ENCODE peak calls at places on chromosomes 16 and 17, in seven cellular contexts. Y, H, L, W, P, E and R are unnamed samples.

GRCh38 chr17:27649929-27650328 is 18.9 kb downstream of the LGALS9 start:
- DNase-seq in Y (no peak), H (no peak), L (no peak), W (no peak), P (no peak), E (no peak), R (no peak)

GRCh38 chr16:11768850-11769249 is 26.2 kb upstream of the TXNDC11 start:
- DNase-seq in Y (no peak), H (no peak), L (no peak), W (no peak), P (no peak), E (no peak), R (no peak)

GRCh38 chr17:79196913-79197312 is 122.3 kb downstream of the ENGASE start:
- DNase-seq in Y (no peak), H (no peak), L (no peak), W (no peak), P (no peak), E (no peak), R (no peak)

GRCh38 chr16:4915226-4915761 is 21.7 kb downstream of the PPL start:
- DNase-seq in Y (no peak), H (no peak), L (peak), W (peak), P (peak), E (peak), R (no peak)

GRCh38 chr17:44324092-44324570 is 492 bp downstream of the SLC25A39 start:
- DNase-seq in Y (peak), H (no peak), L (no peak), W (no peak), P (no peak), E (no peak), R (no peak)

GRCh38 chr17:29179232-29180036 is 764 bp downstream of the MYO18A start:
- DNase-seq in Y (peak), H (no peak), L (no peak), W (no peak), P (no peak), E (no peak), R (no peak)

GRCh38 chr16:66894948-66895696 is 14.8 kb downstream of the PDP2 start:
- DNase-seq in Y (no peak), H (no peak), L (no peak), W (peak), P (peak), E (peak), R (no peak)

GRCh38 chr17:56031636-56032035 is 121.6 kb upstream of the ANKFN1 start:
- DNase-seq in Y (no peak), H (no peak), L (no peak), W (no peak), P (no peak), E (no peak), R (no peak)

GRCh38 chr16:12661656-12662172 is 142.0 kb downstream of the CPPED1 start:
- DNase-seq in Y (no peak), H (no peak), L (no peak), W (peak), P (peak), E (peak), R (no peak)

GRCh38 chr17:76032780-76033108 is 5.6 kb upstream of the EVPL start:
- DNase-seq in Y (no peak), H (no peak), L (no peak), W (no peak), P (no peak), E (no peak), R (no peak)

GRCh38 chr17:76033139-76033538 is 6.0 kb upstream of the EVPL start:
- DNase-seq in Y (no peak), H (no peak), L (no peak), W (no peak), P (no peak), E (no peak), R (no peak)

GRCh38 chr17:76034433-76035185 is 7.5 kb upstream of the EVPL start:
- DNase-seq in Y (no peak), H (no peak), L (no peak), W (no peak), P (no peak), E (no peak), R (no peak)

GRCh38 chr17:76036497-76037380 is 9.6 kb upstream of the EVPL start:
- DNase-seq in Y (no peak), H (no peak), L (no peak), W (no peak), P (peak), E (no peak), R (no peak)

DNA sequence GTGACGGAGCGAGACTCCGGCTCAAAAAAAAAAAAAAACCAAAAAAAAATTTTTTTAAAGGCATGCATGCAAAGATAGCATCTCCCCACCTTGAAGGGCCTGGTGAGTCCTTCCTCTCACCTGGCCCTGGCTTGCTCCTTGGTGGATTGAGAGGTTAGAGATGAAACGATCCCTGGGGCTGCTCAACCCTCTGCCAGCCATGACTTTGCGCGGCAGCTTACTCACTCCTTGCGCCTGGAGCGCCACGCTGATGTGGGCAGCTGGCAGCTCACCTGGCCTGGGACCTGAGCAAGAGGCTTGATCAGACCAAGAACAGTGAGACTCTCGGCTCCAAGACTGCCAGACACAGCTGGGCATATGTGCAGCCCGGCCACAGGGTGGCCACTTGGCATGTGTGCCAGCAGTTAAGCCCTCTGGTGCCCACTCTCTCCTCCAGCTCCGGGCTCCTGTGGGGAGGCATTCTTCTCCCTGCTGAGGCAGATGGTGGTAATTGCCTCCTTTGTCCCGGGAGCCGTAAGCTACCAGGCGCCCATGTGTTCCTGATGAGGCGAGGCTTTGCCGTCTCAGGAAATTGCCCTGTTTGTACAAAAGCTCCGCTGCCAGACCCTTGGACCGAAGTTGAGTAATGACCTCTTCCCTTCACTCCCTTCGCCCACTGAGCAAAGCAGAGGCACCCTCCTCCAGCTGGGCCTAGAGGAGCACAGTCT is 5.1 kb upstream of the EVPL start:
- DNase-seq in Y (no peak), H (no peak), L (no peak), W (no peak), P (no peak), E (no peak), R (no peak)
- TF ChIP-seq CTCF in Y (peak), H (no peak), L (no peak), W (no peak), P (no peak), E (no peak), R (no peak)

GRCh38 chr16:77169650-77170236 is 21.2 kb upstream of the MON1B start:
- DNase-seq in Y (no peak), H (no peak), L (no peak), W (peak), P (peak), E (peak), R (no peak)
- TF ChIP-seq CTCF in Y (peak), H (peak), L (peak), W (peak), P (peak), E (peak), R (no peak)

GRCh38 chr16:56822966-56823739 is 41.9 kb upstream of the SLC12A3 start:
- DNase-seq in Y (no peak), H (no peak), L (no peak), W (no peak), P (no peak), E (no peak), R (no peak)

GRCh38 chr16:56824804-56825203 is 40.2 kb upstream of the SLC12A3 start:
- DNase-seq in Y (no peak), H (no peak), L (no peak), W (no peak), P (no peak), E (no peak), R (no peak)

GRCh38 chr16:56825821-56826220 is 39.2 kb upstream of the SLC12A3 start:
- DNase-seq in Y (no peak), H (no peak), L (no peak), W (no peak), P (no peak), E (no peak), R (no peak)

GRCh38 chr16:56828641-56829040 is 36.4 kb upstream of the SLC12A3 start:
- DNase-seq in Y (no peak), H (no peak), L (no peak), W (no peak), P (no peak), E (no peak), R (no peak)

DNA sequence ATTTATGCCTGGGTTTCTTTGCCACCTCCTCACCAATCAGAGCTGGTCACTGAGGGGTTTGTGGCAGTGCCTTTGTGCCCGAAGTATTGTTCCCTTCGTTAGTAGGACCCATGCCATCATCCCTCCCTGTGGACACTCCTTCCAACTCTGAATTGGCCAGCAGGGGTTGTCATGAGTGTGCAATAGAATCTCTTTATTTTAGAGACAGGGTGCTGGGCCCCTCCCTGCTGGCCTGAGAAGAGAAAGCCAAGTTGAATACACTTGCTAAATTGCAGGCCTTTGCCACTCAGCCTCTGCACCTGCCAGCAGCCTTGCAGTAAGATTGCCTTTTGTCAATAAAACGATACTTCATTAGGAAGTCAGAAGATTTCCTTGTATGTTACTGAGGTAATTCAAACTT is 40.7 kb upstream of the SLC12A3 start:
- DNase-seq in Y (peak), H (no peak), L (no peak), W (no peak), P (no peak), E (peak), R (no peak)
- TF ChIP-seq CTCF in Y (peak), H (no peak), L (peak), W (peak), P (peak), E (peak), R (no peak)

GRCh38 chr17:64648234-64648633 is 13.9 kb downstream of the SMURF2 start:
- DNase-seq in Y (no peak), H (no peak), L (no peak), W (no peak), P (no peak), E (no peak), R (no peak)
- TF ChIP-seq CTCF in Y (no peak), H (no peak), L (no peak), W (no peak), P (no peak), E (no peak), R (no peak)

DNA sequence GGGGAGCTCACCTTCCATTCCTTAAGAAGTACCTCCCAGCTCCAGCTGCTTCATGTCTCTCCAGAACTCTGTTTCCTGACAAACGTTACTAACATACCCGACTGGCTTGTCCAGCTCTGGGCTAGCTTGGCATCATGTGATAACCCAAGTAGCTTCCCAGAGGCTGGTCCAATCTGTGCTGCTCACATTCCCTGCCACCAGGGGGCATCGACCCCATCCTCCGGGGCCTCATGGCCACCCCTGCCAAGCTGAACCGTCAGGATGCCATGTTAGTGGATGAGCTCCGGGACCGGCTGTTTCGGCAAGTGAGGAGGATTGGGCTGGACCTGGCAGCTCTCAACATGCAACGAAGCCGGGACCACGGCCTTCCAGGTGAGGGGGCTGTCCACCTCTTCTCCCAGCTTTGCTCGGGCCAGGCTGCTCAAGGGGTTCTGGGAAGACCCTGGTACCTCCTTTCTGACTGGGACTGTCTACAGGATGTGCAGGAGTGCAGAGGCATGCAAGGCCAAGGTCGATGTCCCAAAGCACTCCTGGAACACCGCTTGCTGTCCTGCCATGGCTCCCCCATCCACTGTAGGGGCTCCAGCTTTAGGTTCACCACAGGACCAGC is 7.6 kb downstream of the EPX start:
- DNase-seq in Y (peak), H (no peak), L (no peak), W (peak), P (peak), E (peak), R (no peak)
- TF ChIP-seq CTCF in Y (peak), H (peak), L (peak), W (peak), P (peak), E (peak), R (no peak)

DNA sequence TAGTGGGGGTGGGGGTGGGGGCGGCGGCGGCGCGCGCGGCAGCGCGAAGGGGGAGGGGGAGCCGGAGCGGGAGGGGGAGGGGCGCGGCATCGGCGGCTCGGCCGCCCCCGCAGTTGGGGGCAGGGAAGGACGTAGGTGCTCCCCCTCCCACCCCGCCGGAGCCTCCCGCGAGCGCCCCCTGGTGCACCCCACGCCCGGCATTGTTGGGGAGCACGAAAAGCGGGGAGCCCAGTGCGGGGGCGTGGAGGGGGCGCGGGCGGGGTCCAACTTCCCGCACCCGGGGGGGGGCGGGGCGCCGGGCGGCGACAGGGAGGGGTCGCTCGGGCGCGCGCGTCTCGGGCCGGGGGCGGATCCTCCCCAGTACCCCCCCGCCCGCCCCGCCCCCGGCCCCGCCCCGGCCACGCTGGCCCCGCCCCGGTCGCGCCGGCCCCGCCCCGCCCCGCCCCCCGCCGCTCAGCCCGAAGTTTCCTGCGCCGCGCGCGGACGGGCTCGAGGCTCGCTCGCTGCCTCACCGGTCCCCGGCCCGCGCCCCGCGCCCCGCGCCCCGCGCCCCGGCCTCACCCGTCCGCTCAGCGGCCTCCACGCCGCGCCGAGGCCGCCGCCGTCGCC is at the start of gene CACNA1H:
- DNase-seq in Y (no peak), H (no peak), L (no peak), W (no peak), P (no peak), E (no peak), R (no peak)
- TF ChIP-seq CTCF in Y (peak), H (peak), L (no peak), W (no peak), P (peak), E (no peak), R (no peak)